ENCODE peak calls at places on chromosome 10, in seven cellular contexts. T is progenitor cell of endocrine pancreas, H is cardiac fibroblast, Y is left ventricle myocardium inferior, B is HFFc6, N is stomach, O is activated B cell treated with CpG ODN at 0.5 μM for 24 hours. G is an unnamed sample.

GRCh38 chr10:122560279-122560804 is at the start of gene DMBT1:
- DNase-seq in T (no peak), H (no peak), Y (no peak), B (no peak), N (no peak), O (no peak), G (no peak)

GRCh38 chr10:10886861-10887539 is 130.7 kb upstream of the CELF2 start:
- DNase-seq in T (no peak), H (no peak), Y (no peak), B (no peak), N (no peak), O (no peak), G (no peak)

GRCh38 chr10:79329529-79329928 is 17.7 kb upstream of the PPIF start:
- DNase-seq in T (no peak), H (no peak), Y (no peak), B (no peak), N (no peak), O (no peak), G (no peak)

GRCh38 chr10:11415095-11415494 is 196.4 kb downstream of the USP6NL start:
- DNase-seq in T (no peak), H (no peak), Y (no peak), B (no peak), N (no peak), O (no peak), G (no peak)

GRCh38 chr10:80464557-80465466 is 10.7 kb downstream of the TSPAN14 start:
- DNase-seq in T (peak), H (peak), Y (no peak), B (no peak), N (peak), O (no peak), G (no peak)

GRCh38 chr10:23338155-23338828 is 6.3 kb downstream of the C10orf67 start:
- DNase-seq in T (no peak), H (peak), Y (no peak), B (peak), N (no peak), O (no peak), G (no peak)

GRCh38 chr10:72784551-72785421 is 92.8 kb downstream of the MCU start:
- DNase-seq in T (no peak), H (peak), Y (peak), B (peak), N (no peak), O (no peak), G (no peak)

GRCh38 chr10:43155221-43155620 is 17.0 kb downstream of the CSGALNACT2 start:
- DNase-seq in T (no peak), H (no peak), Y (no peak), B (no peak), N (no peak), O (no peak), G (no peak)

GRCh38 chr10:88244781-88245350 is 338.3 kb downstream of the RNLS start:
- DNase-seq in T (no peak), H (no peak), Y (no peak), B (no peak), N (no peak), O (no peak), G (no peak)

GRCh38 chr10:3539696-3540383 is 245.2 kb downstream of the KLF6 start:
- DNase-seq in T (no peak), H (no peak), Y (no peak), B (no peak), N (no peak), O (no peak), G (no peak)

GRCh38 chr10:8006274-8006999 is 48.1 kb upstream of the GATA3 start:
- DNase-seq in T (no peak), H (no peak), Y (no peak), B (no peak), N (no peak), O (no peak), G (no peak)

GRCh38 chr10:61225939-61226338 is 227.2 kb downstream of the TMEM26 start:
- DNase-seq in T (no peak), H (no peak), Y (no peak), B (no peak), N (no peak), O (no peak), G (no peak)

GRCh38 chr10:101818958-101819633 is 852 bp upstream of the OGA start:
- DNase-seq in T (no peak), H (no peak), Y (no peak), B (no peak), N (no peak), O (no peak), G (no peak)

GRCh38 chr10:191703-192518 is 56.7 kb downstream of the ZMYND11 start:
- DNase-seq in T (no peak), H (peak), Y (no peak), B (peak), N (no peak), O (no peak), G (no peak)

GRCh38 chr10:108422286-108422685 is 1257.8 kb upstream of the SORCS1 start:
- DNase-seq in T (no peak), H (no peak), Y (no peak), B (no peak), N (no peak), O (no peak), G (no peak)

GRCh38 chr10:117562220-117562619 is 19.7 kb downstream of the EMX2 start:
- DNase-seq in T (no peak), H (no peak), Y (no peak), B (no peak), N (no peak), O (no peak), G (no peak)

GRCh38 chr10:100743626-100744135 is 1.7 kb upstream of the PAX2 start:
- DNase-seq in T (no peak), H (peak), Y (no peak), B (peak), N (peak), O (no peak), G (no peak)

GRCh38 chr10:77726732-77727131 is 89.1 kb upstream of the KCNMA1 start:
- DNase-seq in T (no peak), H (no peak), Y (no peak), B (no peak), N (no peak), O (no peak), G (no peak)

GRCh38 chr10:12482586-12482985 is 133.2 kb downstream of the CAMK1D start:
- DNase-seq in T (no peak), H (no peak), Y (no peak), B (no peak), N (no peak), O (no peak), G (no peak)

GRCh38 chr10:6416892-6417512 is 163.1 kb downstream of the PRKCQ start:
- DNase-seq in T (no peak), H (peak), Y (no peak), B (peak), N (no peak), O (no peak), G (no peak)

GRCh38 chr10:88012627-88013026 is 149.2 kb downstream of the PTEN start:
- DNase-seq in T (no peak), H (no peak), Y (no peak), B (peak), N (no peak), O (no peak), G (no peak)

GRCh38 chr10:56116684-56117083 is 244.4 kb downstream of the ZWINT start:
- DNase-seq in T (no peak), H (no peak), Y (no peak), B (no peak), N (no peak), O (no peak), G (no peak)

GRCh38 chr10:111479966-111480365 is 403.1 kb downstream of the ADRA2A start:
- DNase-seq in T (no peak), H (no peak), Y (no peak), B (no peak), N (no peak), O (no peak), G (no peak)

GRCh38 chr10:35355971-35356724 is 19.8 kb downstream of the CCNY start:
- DNase-seq in T (no peak), H (no peak), Y (no peak), B (no peak), N (no peak), O (no peak), G (no peak)

GRCh38 chr10:34206078-34206477 is 609.0 kb downstream of the PARD3 start:
- DNase-seq in T (no peak), H (no peak), Y (no peak), B (no peak), N (no peak), O (no peak), G (no peak)

GRCh38 chr10:92822060-92822634 is 26.2 kb upstream of the EXOC6 start:
- DNase-seq in T (no peak), H (peak), Y (no peak), B (peak), N (no peak), O (no peak), G (no peak)

GRCh38 chr10:124342136-124342820 is 76.4 kb downstream of the OAT start:
- DNase-seq in T (no peak), H (no peak), Y (no peak), B (no peak), N (no peak), O (no peak), G (no peak)

GRCh38 chr10:124695259-124695658 is 48.9 kb downstream of the FAM53B start:
- DNase-seq in T (no peak), H (no peak), Y (no peak), B (no peak), N (no peak), O (no peak), G (no peak)

DNA sequence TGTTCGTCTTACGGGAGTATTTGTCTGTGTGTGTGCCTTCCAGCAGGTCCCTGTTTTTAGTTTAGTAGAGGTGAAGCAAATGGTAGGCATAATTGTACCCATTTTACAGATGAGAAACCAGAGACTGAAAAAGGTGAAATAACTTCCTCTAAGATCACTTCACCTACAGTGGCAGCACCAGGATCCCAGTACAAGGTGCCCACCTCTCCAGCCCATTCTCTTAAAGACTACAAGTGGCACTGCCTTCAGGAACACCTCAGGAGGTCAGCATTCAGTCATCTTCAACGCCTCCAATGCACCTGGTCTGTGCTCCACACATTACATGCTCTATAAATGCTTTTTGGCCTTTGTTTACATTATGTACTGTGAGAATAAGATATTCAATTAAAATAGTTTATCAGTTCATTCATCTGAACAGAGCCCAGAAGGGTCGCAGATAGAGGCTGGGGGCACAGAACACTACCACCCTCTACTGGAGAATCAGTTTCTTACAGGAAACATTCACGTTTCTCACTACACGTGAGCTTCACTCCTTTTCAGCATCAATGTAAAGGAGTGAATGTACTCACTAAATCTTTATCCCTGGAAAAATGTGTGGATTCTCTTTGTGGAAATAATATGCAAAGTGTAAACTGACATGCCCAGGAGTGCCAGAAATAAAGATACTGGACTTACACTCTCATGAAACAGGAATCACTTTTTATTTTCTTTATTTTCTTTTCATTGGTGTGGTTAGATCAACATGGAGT is 45.5 kb upstream of the ABLIM1 start:
- DNase-seq in T (no peak), H (peak), Y (no peak), B (no peak), N (no peak), O (no peak), G (no peak)
- TF ChIP-seq CTCF in T (peak), H (peak), Y (peak), B (peak), N (peak), O (no peak), G (peak)

DNA sequence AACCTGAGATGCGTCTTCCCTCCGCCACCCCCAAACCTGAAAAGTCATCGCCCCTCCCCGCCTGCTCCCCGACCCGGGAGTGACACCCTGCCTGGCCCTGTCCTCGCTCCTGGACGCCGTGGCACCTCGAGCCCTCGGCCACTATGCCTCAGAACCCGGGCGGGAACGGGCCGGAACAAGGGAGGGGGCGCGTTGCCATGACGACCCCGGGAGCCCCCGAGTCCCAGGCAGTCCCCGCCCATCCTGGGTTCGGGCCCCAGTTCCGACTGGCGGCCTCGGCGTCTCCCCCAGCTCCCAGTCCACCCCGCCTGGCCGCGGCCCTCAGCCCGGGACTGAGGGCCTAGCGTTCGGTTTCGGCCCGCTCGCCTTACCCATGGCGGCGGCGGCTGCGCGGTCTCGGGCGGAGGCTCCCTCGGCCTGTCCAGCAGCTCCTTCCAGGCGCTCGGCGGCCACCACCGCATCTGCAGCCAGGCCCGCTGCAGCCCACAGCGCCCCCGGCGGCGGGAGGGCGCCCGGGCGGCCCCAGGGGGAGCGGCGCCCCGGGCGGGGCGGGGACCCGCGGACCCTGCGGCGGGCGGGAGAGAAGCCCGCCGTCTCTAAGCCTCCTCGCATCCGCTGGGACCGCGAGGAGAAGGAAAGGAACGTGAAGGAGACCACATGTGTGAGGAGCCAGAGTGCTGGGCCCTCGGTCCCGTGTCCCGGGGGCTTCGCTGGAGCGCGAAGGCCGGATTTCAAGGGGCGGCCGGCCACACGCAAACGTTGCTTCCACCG is at the start of gene RUFY2:
- DNase-seq in T (peak), H (peak), Y (peak), B (peak), N (peak), O (peak), G (peak)
- TF ChIP-seq CTCF in T (peak), H (peak), Y (peak), B (peak), N (peak), O (no peak), G (peak)

DNA sequence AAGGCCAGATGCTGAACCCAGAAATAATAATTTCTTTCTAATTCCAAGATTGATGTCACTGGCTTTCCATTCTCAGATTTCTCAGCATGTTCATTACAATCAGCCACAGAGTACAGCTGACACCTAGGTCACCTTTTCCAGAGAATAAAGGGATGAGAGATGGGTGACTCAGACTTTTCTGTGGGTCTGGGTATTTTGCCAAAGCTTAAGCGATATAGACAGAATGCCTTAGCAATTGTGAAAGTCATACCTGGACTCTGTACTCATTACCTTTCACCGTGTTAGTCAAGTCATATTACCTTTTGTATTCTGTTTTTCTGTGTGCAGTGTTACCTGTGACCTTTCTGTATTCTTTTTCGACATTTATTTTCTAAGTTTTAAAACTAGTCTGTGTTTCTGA is 10.6 kb upstream of the PRTFDC1 start:
- DNase-seq in T (no peak), H (peak), Y (no peak), B (peak), N (no peak), O (no peak), G (no peak)
- TF ChIP-seq CTCF in T (no peak), H (no peak), Y (no peak), B (no peak), N (no peak), O (no peak), G (no peak)

GRCh38 chr10:28541695-28542365 is 8.9 kb downstream of the WAC start:
- DNase-seq in T (no peak), H (no peak), Y (no peak), B (no peak), N (no peak), O (no peak), G (no peak)
- TF ChIP-seq CTCF in T (peak), H (no peak), Y (peak), B (peak), N (no peak), O (no peak), G (no peak)

GRCh38 chr10:74976565-74976964 is 134.9 kb upstream of the SAMD8 start:
- DNase-seq in T (no peak), H (no peak), Y (no peak), B (no peak), N (no peak), O (no peak), G (no peak)
- TF ChIP-seq CTCF in T (no peak), H (no peak), Y (no peak), B (no peak), N (no peak), O (no peak), G (no peak)

DNA sequence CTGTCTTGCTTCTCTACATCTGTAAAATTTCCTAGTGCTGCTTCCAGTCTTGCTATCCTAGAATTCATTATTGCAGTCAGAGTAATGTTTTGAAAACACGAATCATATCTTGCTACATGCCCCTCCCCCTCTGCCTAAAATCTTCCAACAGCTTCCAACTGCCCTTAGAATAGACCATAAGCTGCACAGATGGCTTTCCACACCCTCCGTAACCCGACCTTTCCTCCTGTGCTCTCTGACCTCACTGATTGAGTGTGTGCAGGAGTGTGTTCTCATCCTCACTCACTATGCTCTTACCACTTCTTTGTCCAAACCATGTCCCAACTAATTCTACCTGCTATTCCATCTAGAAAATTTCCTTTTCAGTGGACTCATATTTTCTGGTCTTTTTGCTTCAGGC is 121.2 kb upstream of the ANKRD1 start:
- DNase-seq in T (no peak), H (no peak), Y (no peak), B (no peak), N (no peak), O (no peak), G (no peak)
- TF ChIP-seq CTCF in T (no peak), H (no peak), Y (no peak), B (no peak), N (no peak), O (no peak), G (no peak)

GRCh38 chr10:109853922-109854321 is 69.4 kb downstream of the XPNPEP1 start:
- DNase-seq in T (no peak), H (no peak), Y (no peak), B (no peak), N (no peak), O (no peak), G (no peak)

GRCh38 chr10:109851595-109851994 is 71.7 kb downstream of the XPNPEP1 start:
- DNase-seq in T (no peak), H (no peak), Y (no peak), B (no peak), N (no peak), O (no peak), G (no peak)

GRCh38 chr10:109852004-109852717 is 71.2 kb downstream of the XPNPEP1 start:
- DNase-seq in T (peak), H (peak), Y (peak), B (peak), N (peak), O (peak), G (peak)

GRCh38 chr10:109855746-109856145 is 67.6 kb downstream of the XPNPEP1 start:
- DNase-seq in T (no peak), H (no peak), Y (no peak), B (no peak), N (no peak), O (no peak), G (no peak)

DNA sequence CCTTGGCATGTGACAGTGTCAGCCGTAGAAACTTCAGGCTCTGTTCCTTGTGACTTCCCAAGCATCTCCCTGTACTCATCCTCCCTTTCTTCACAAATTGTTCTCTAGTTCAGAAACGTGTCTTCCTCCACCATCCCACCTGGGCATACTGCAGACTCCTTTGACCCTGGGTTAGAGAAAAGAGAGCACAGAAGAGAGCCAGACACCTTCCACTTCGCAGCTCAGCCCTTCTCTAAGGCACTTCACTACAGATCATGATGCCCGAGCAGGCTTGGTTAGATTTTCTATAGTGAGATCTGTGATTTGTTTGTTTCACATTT is 70.6 kb downstream of the XPNPEP1 start:
- DNase-seq in T (no peak), H (no peak), Y (no peak), B (no peak), N (no peak), O (no peak), G (no peak)
- TF ChIP-seq CTCF in T (peak), H (no peak), Y (peak), B (peak), N (no peak), O (no peak), G (peak)

GRCh38 chr10:86024555-86025001 is 342.0 kb downstream of the GRID1 start:
- DNase-seq in T (no peak), H (no peak), Y (no peak), B (no peak), N (no peak), O (no peak), G (no peak)

GRCh38 chr10:86023931-86024554 is 342.6 kb downstream of the GRID1 start:
- DNase-seq in T (no peak), H (no peak), Y (no peak), B (no peak), N (no peak), O (no peak), G (no peak)

GRCh38 chr10:86023336-86023735 is 343.3 kb downstream of the GRID1 start:
- DNase-seq in T (no peak), H (no peak), Y (no peak), B (no peak), N (no peak), O (no peak), G (no peak)

GRCh38 chr10:86025509-86025908 is 341.1 kb downstream of the GRID1 start:
- DNase-seq in T (no peak), H (no peak), Y (no peak), B (no peak), N (no peak), O (no peak), G (no peak)

GRCh38 chr10:86022906-86023305 is 343.7 kb downstream of the GRID1 start:
- DNase-seq in T (no peak), H (no peak), Y (no peak), B (no peak), N (no peak), O (no peak), G (no peak)
- TF ChIP-seq CTCF in T (no peak), H (no peak), Y (no peak), B (no peak), N (no peak), O (no peak), G (no peak)

DNA sequence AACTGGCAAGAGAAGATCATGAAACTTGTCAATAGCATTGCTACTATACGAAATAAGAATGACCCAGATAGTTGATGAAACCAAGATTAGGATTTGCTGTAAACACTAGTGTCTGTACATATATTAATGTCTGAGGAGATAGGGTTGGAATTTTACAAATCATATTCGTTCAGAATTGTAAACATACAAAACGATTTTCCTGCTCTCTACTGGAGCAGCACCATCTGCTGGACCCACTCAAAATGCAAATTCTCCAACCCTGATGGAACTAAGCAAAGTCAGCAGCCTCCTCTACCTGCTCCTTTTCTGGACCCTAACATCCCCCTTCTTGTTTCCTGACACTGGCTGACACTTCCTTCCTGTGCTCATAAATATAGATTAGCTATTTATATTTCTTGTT is 29.4 kb upstream of the SGMS1 start:
- DNase-seq in T (no peak), H (peak), Y (no peak), B (peak), N (no peak), O (no peak), G (no peak)
- TF ChIP-seq CTCF in T (peak), H (peak), Y (peak), B (peak), N (peak), O (no peak), G (peak)

G was measured in natural killer cell.